ENCODE peak calls at places on chromosomes 5 and 9, in eight cellular contexts. P is WTC11, W is fibroblast of mammary gland, C is HFF-Myc, Y is left lung, X is BE2C, E is HL-60, Z is brain microvascular endothelial cell. T is an unnamed sample.
A peak's percentile ranks its signal among the peaks of the same experiment; 100 is the strongest.

GRCh38 chr9:69149321-69149807 is 24.7 kb upstream of the TJP2 start:
- DNase-seq in C (no peak), Y (no peak), W (peak; percentile 65), P (no peak), X (no peak), Z (peak; percentile 79), E (no peak), T (no peak)

GRCh38 chr9:83234541-83234940 is 171.6 kb upstream of the RASEF start:
- DNase-seq in Z (no peak), W (peak; percentile 8), C (no peak), P (no peak), Y (no peak), X (no peak), E (no peak), T (no peak)

GRCh38 chr5:17412760-17413671 is 85.0 kb upstream of the TAF11L2 start:
- DNase-seq in E (peak; percentile 91), Y (peak; percentile 58), W (peak; percentile 2), Z (no peak), P (no peak), C (no peak), X (no peak), T (no peak)

GRCh38 chr5:125036494-125036893 is 290.1 kb upstream of the ZNF608 start:
- DNase-seq in Y (no peak), Z (no peak), W (no peak), P (no peak), C (no peak), E (no peak), X (no peak), T (no peak)

GRCh38 chr9:69900406-69900805 is 79.8 kb downstream of the CFAP95 start:
- DNase-seq in P (no peak), E (no peak), Y (no peak), W (peak; percentile 33), X (no peak), C (no peak), Z (peak; percentile 55), T (no peak)

GRCh38 chr9:93247892-93248291 is 64.0 kb downstream of the WNK2 start:
- DNase-seq in E (no peak), Y (no peak), C (no peak), X (no peak), P (no peak), W (no peak), Z (no peak), T (no peak)

GRCh38 chr5:154193176-154193575 is 2.6 kb downstream of the GALNT10 start:
- DNase-seq in X (no peak), Y (no peak), Z (no peak), C (no peak), W (no peak), P (no peak), E (no peak), T (no peak)

GRCh38 chr5:144697847-144698262 is 527.2 kb downstream of the KCTD16 start:
- DNase-seq in Z (peak; percentile 91), P (no peak), Y (no peak), W (peak; percentile 89), C (no peak), E (no peak), X (no peak), T (no peak)

GRCh38 chr9:93666279-93666784 is 89.9 kb downstream of the PHF2 start:
- DNase-seq in W (no peak), Z (no peak), P (no peak), X (no peak), E (no peak), C (no peak), Y (peak; percentile 12), T (peak; percentile 31)

GRCh38 chr9:123335227-123335985 is 20.6 kb upstream of the CRB2 start:
- DNase-seq in X (no peak), C (peak; percentile 24), Z (peak; percentile 63), W (peak; percentile 47), E (no peak), P (no peak), Y (peak; percentile 71), T (peak; percentile 40)

GRCh38 chr9:108443741-108444140 is 412.0 kb downstream of the ACTL7B start:
- DNase-seq in X (no peak), W (peak; percentile 77), P (no peak), Z (no peak), Y (no peak), E (no peak), C (peak; percentile 52), T (no peak)

GRCh38 chr9:7011395-7012067 is 253.8 kb downstream of the KDM4C start:
- DNase-seq in C (no peak), P (no peak), X (no peak), Z (no peak), E (peak; percentile 91), W (no peak), Y (no peak), T (no peak)

GRCh38 chr9:37253377-37253937 is 133.1 kb downstream of the ZCCHC7 start:
- DNase-seq in P (no peak), Z (no peak), C (no peak), W (no peak), Y (no peak), X (no peak), E (no peak), T (no peak)

GRCh38 chr5:107670028-107670926 is 460 bp downstream of the EFNA5 start:
- DNase-seq in Z (peak; percentile 20), E (no peak), P (peak; percentile 57), Y (peak; percentile 31), W (no peak), X (peak; percentile 73), C (no peak), T (peak; percentile 60)

GRCh38 chr5:139061274-139061673 is 136.9 kb downstream of the SIL1 start:
- DNase-seq in Y (peak; percentile 50), X (no peak), P (no peak), W (peak; percentile 81), C (no peak), E (no peak), Z (peak; percentile 75), T (no peak)

GRCh38 chr9:122162415-122162814 is 2.7 kb downstream of the MORN5 start:
- DNase-seq in C (no peak), W (no peak), E (no peak), Z (no peak), P (no peak), Y (no peak), X (no peak), T (no peak)

GRCh38 chr5:16585028-16585667 is 31.6 kb downstream of the RETREG1 start:
- DNase-seq in P (no peak), Y (no peak), Z (no peak), E (no peak), C (no peak), W (no peak), X (no peak), T (no peak)

GRCh38 chr5:22649076-22649475 is 204.1 kb downstream of the CDH12 start:
- DNase-seq in C (no peak), P (no peak), W (no peak), Z (no peak), Y (no peak), E (no peak), X (peak; percentile 32), T (no peak)

GRCh38 chr9:93287593-93287992 is 103.7 kb downstream of the WNK2 start:
- DNase-seq in P (no peak), E (no peak), X (no peak), Z (no peak), Y (no peak), C (no peak), W (no peak), T (no peak)

GRCh38 chr5:37685816-37686215 is 154.0 kb downstream of the GDNF start:
- DNase-seq in Y (no peak), W (no peak), Z (no peak), X (no peak), P (no peak), C (no peak), E (no peak), T (no peak)

DNA sequence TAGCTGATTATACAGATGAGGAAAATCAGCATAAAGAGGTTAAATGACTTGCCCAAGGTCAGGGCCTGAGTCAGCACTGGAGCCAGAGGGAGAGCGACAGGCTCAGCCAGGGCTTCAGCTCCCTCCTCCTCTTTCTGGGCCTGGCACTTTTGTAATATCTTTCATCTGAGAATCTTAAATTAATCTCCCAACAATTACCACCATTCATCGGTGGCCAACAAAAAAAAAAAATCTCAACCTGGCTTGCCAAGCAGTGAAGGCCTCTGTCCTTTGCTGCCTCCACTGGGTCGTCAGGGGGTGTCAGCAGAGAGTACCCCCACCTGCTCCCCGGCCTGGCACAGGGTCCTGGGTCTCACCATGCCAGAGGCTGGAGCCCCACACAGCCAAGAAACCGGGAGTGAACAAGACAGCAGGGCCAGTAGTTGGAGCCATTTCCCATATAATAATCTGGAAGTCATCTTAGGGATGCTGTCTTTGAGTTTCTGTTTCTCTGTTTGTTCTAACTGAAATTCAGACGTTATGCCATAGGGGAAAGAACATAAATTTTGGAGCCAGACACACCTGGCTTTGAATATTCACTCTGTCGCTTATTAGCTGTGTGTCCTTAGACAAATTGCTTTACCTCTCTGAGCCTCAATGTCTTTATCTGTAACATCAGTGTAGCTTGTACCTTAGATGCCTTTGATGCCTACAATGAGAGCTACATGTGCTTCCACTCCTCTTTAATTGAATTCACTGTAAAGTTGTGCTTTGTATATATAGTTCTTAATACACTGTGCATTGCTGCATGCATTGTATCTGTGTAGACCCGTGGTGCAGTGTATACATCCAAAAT is 299.9 kb upstream of the MSX2 start:
- DNase-seq in C (no peak), P (no peak), Z (no peak), W (no peak), E (no peak), Y (no peak), X (peak; percentile 57), T (no peak)
- TF ChIP-seq CTCF in C (no peak), P (no peak), Z (no peak), W (no peak), E (no peak), Y (no peak), X (peak; percentile 46), T (no peak)

GRCh38 chr5:109844148-109844547 is 154.4 kb downstream of the MAN2A1 start:
- DNase-seq in Z (no peak), P (no peak), Y (no peak), E (no peak), X (no peak), W (peak; percentile 31), C (no peak), T (no peak)
- TF ChIP-seq CTCF in Z (peak; percentile 50), P (no peak), Y (no peak), E (no peak), X (peak; percentile 48), W (peak; percentile 35), C (peak; percentile 29), T (no peak)

DNA sequence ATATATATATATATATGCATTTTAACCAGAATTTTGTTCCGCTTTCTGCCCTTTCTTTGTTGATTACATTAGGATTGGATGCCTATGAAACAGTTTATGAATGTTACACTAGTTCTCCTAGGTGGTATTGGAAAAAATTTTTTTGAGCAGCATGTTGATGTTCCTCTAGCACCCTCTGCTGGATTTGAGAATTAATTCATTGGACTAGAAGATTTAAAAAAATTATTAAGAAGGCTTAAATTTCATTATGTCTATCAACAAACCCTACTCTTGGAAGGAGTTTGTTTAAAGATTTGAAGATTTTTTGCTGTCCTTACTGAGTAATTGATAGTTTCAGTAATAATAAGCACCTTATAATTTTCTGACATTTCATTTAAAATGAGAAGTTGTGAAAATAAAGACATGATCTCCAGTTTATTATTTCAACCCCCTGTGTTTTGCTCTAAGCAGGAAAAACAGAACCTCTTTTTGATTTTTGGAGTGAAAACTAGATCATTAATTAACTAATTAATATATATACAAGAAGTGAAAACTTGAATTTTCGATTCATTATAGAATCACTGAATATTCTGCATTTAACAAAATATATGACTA is 89.6 kb downstream of the CCDC171 start:
- DNase-seq in X (no peak), C (peak; percentile 15), Z (peak; percentile 1), E (no peak), P (no peak), W (peak; percentile 60), Y (no peak), T (no peak)
- TF ChIP-seq CTCF in X (peak; percentile 55), C (peak; percentile 24), Z (peak; percentile 42), E (no peak), P (peak; percentile 34), W (peak; percentile 56), Y (no peak), T (peak; percentile 56)

GRCh38 chr5:56638768-56639238 is 176.5 kb upstream of the MAP3K1 start:
- DNase-seq in Z (no peak), E (no peak), P (no peak), C (no peak), W (no peak), X (no peak), Y (no peak), T (no peak)
- TF ChIP-seq CTCF in Z (no peak), E (no peak), P (no peak), C (no peak), W (no peak), X (no peak), Y (no peak), T (no peak)

T was measured in nephron progenitor cell.